ENCODE peak calls at places on chromosome 1, in five cellular contexts. E, K, F, H and P are unnamed samples.
A peak's percentile ranks its signal among the peaks of the same experiment; 100 is the strongest.

GRCh38 chr1:65791396-65791795 is 1.3 kb upstream of the PDE4B start:
- DNase-seq in E (peak; percentile 15), F (no peak), H (peak; percentile 51), K (no peak), P (no peak)

GRCh38 chr1:34162852-34163766 is 1.9 kb downstream of the CSMD2 start:
- DNase-seq in F (peak; percentile 90), H (peak; percentile 77), E (peak; percentile 18), K (peak; percentile 86), P (peak; percentile 76)

GRCh38 chr1:2953688-2954285 is 67.5 kb upstream of the ACTRT2 start:
- DNase-seq in K (no peak), E (no peak), H (no peak), F (no peak), P (no peak)

GRCh38 chr1:234044079-234044478 is 139.6 kb downstream of the SLC35F3 start:
- DNase-seq in F (no peak), K (no peak), E (no peak), H (no peak), P (no peak)

GRCh38 chr1:149995927-149996326 is 14.6 kb downstream of the OTUD7B start:
- DNase-seq in K (no peak), F (no peak), E (no peak), H (peak; percentile 92), P (no peak)

GRCh38 chr1:55339681-55340080 is 124.5 kb upstream of the USP24 start:
- DNase-seq in H (no peak), F (no peak), E (no peak), K (no peak), P (no peak)

GRCh38 chr1:32900956-32901822 is at the start of gene TMEM54:
- DNase-seq in K (no peak), F (no peak), E (no peak), H (peak; percentile 80), P (no peak)

GRCh38 chr1:235295902-235296350 is 32.1 kb downstream of the ARID4B start:
- DNase-seq in E (peak; percentile 26), F (no peak), H (peak; percentile 86), K (no peak), P (no peak)

GRCh38 chr1:223259462-223259861 is 104.5 kb downstream of the SUSD4 start:
- DNase-seq in H (no peak), E (no peak), F (no peak), K (no peak), P (no peak)

GRCh38 chr1:54475357-54476230 is 69.4 kb upstream of the SSBP3 start:
- DNase-seq in H (no peak), E (no peak), F (peak; percentile 59), K (no peak), P (no peak)

GRCh38 chr1:9841460-9841859 is 17.7 kb upstream of the CLSTN1 start:
- DNase-seq in E (no peak), F (no peak), H (no peak), K (no peak), P (no peak)

GRCh38 chr1:7460807-7461206 is 310.3 kb upstream of the VAMP3 start:
- DNase-seq in F (peak; percentile 45), E (no peak), K (no peak), H (no peak), P (no peak)

GRCh38 chr1:1013105-1013921 is at the start of gene ISG15:
- DNase-seq in H (peak; percentile 93), F (peak; percentile 89), E (peak; percentile 92), K (no peak), P (no peak)

DNA sequence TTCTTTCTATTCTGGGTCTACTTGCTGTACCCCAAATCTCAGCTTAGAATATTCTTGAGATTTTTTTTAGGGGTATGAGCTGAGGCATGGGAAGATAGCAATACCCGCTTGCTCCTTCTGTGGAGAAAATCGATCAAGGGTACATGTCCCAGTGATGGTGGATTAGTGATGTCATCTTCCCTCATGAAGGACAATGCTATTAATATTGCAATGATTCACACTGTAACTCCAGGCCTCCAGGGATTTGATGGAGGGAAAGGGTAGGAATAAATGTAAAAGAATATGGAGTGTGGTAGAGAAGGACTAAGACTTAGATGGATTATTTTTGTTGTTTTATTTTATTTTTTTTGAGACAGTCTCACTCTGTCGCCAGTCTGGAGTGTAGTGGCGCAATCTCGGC is 47.4 kb downstream of the XCL1 start:
- DNase-seq in H (no peak), E (no peak), K (no peak), F (no peak), P (no peak)
- H3K9ac ChIP-seq in H (no peak overlapping the region), E (no peak overlapping the region), K (no peak overlapping the region), F (no peak overlapping the region), P (no peak overlapping the region)

GRCh38 chr1:204896787-204897469 is 26.3 kb downstream of the NFASC start:
- DNase-seq in F (no peak), H (peak; percentile 73), K (no peak), E (no peak), P (no peak)
- H3K18ac ChIP-seq in F (no peak overlapping the region), H (no peak overlapping the region), K (no peak overlapping the region), E (no peak overlapping the region), P (no peak overlapping the region)

GRCh38 chr1:108831225-108831624 is 25.7 kb downstream of the AKNAD1 start:
- DNase-seq in K (no peak), E (peak; percentile 93), H (peak; percentile 96), F (no peak), P (no peak)
- H2BK12ac ChIP-seq in K (no peak overlapping the region), E (no peak overlapping the region), H (no peak overlapping the region), F (no peak overlapping the region), P (no peak overlapping the region)

DNA sequence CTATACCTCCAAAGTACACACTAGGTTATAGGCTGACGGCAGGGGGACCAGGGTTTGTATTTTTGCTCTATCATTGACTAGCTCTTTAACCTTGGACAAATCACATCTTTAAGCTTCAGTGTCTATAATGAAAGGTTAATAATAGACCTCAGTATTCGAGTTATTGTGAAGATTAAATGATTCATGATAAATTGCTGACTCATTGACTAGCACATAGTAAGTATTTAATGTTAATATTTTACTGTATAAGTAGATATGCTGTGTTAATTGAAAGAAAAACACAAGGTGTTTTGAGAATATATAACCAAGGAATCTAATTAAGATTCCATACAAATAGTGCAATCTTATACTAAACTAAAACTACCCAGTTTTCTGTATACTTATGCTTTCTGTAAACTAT is 1267.6 kb upstream of the ADGRL2 start:
- DNase-seq in H (no peak), K (no peak), F (no peak), E (no peak), P (no peak)
- H3K9ac ChIP-seq in H (no peak overlapping the region), K (no peak overlapping the region), F (no peak overlapping the region), E (no peak overlapping the region), P (no peak overlapping the region)

GRCh38 chr1:195345149-195345548 is 1263.1 kb downstream of the KCNT2 start:
- DNase-seq in K (peak; percentile 17), E (no peak), H (peak; percentile 37), F (peak; percentile 73), P (peak; percentile 3)
- H3K18ac ChIP-seq in K (no peak overlapping the region), E (no peak overlapping the region), H (no peak overlapping the region), F (no peak overlapping the region), P (no peak overlapping the region)